ENCODE peak calls at places on chromosomes 2 and 18, in ten cellular contexts. A, O, I, Q, C, J, N, G, Z and L are unnamed samples.

GRCh38 chr2:42239811-42240210 is 70.7 kb downstream of the EML4 start:
- DNase-seq in A (no peak), O (no peak), I (no peak), Q (no peak), C (no peak), J (no peak), N (no peak), G (no peak), Z (no peak), L (no peak)

GRCh38 chr2:151544449-151544848 is 134.7 kb downstream of the RIF1 start:
- DNase-seq in A (no peak), O (no peak), I (no peak), Q (no peak), C (no peak), J (no peak), N (no peak), G (no peak), Z (peak; percentile 14), L (no peak)

GRCh38 chr2:105842555-105842954 is 97.8 kb downstream of the NCK2 start:
- DNase-seq in A (no peak), O (no peak), I (no peak), Q (no peak), C (no peak), J (no peak), N (no peak), G (no peak), Z (no peak), L (no peak)

GRCh38 chr2:39704540-39704939 is 38.8 kb downstream of the TMEM178A start:
- DNase-seq in A (no peak), O (no peak), I (no peak), Q (no peak), C (no peak), J (no peak), N (no peak), G (no peak), Z (no peak), L (no peak)

GRCh38 chr2:60285476-60286316 is 267.8 kb downstream of the BCL11A start:
- DNase-seq in A (no peak), O (no peak), I (no peak), Q (no peak), C (no peak), J (no peak), N (no peak), G (no peak), Z (no peak), L (no peak)

GRCh38 chr18:9637036-9637767 is 22.8 kb upstream of the PPP4R1 start:
- DNase-seq in A (no peak), O (no peak), I (peak; percentile 78), Q (no peak), C (no peak), J (no peak), N (no peak), G (no peak), Z (no peak), L (no peak)

GRCh38 chr2:241110607-241111442 is 8.7 kb upstream of the MTERF4 start:
- DNase-seq in A (no peak), O (peak; percentile 9), I (no peak), Q (no peak), C (no peak), J (no peak), N (no peak), G (no peak), Z (no peak), L (no peak)

GRCh38 chr2:150695441-150696135 is 208.1 kb upstream of the RND3 start:
- DNase-seq in A (no peak), O (no peak), I (no peak), Q (no peak), C (no peak), J (no peak), N (no peak), G (no peak), Z (no peak), L (no peak)

GRCh38 chr18:12990977-12991838 is at the start of gene CEP192:
- DNase-seq in A (peak; percentile 95), O (peak; percentile 99), I (peak; percentile 97), Q (peak; percentile 98), C (peak; percentile 99), J (peak; percentile 90), N (peak; percentile 94), G (peak; percentile 96), Z (peak; percentile 98), L (peak; percentile 98)

GRCh38 chr18:60196818-60197217 is 175.8 kb downstream of the MC4R start:
- DNase-seq in A (no peak), O (no peak), I (no peak), Q (no peak), C (no peak), J (no peak), N (no peak), G (no peak), Z (no peak), L (no peak)

GRCh38 chr2:178379162-178379664 is 71.8 kb downstream of the PRKRA start:
- DNase-seq in A (no peak), O (no peak), I (no peak), Q (no peak), C (no peak), J (no peak), N (no peak), G (no peak), Z (no peak), L (no peak)

GRCh38 chr2:232833830-232834229 is 36.2 kb upstream of the SNORC start:
- DNase-seq in A (no peak), O (no peak), I (no peak), Q (no peak), C (no peak), J (no peak), N (no peak), G (no peak), Z (no peak), L (no peak)

GRCh38 chr2:201680743-201681142 is 17.7 kb downstream of the MPP4 start:
- DNase-seq in A (no peak), O (peak; percentile 31), I (no peak), Q (no peak), C (no peak), J (no peak), N (no peak), G (no peak), Z (no peak), L (no peak)

GRCh38 chr2:898319-898718 is 52.3 kb upstream of the SNTG2 start:
- DNase-seq in A (no peak), O (peak; percentile 64), I (no peak), Q (no peak), C (no peak), J (no peak), N (no peak), G (no peak), Z (no peak), L (no peak)

GRCh38 chr2:68766378-68766845 is 31.8 kb downstream of the ARHGAP25 start:
- DNase-seq in A (no peak), O (peak; percentile 79), I (peak; percentile 67), Q (no peak), C (peak; percentile 94), J (peak; percentile 7), N (no peak), G (peak; percentile 55), Z (no peak), L (no peak)

GRCh38 chr2:50395510-50396300 is 636.2 kb downstream of the NRXN1 start:
- DNase-seq in A (no peak), O (no peak), I (no peak), Q (no peak), C (no peak), J (no peak), N (no peak), G (no peak), Z (no peak), L (no peak)

GRCh38 chr2:127516031-127516430 is 10.3 kb downstream of the IWS1 start:
- DNase-seq in A (no peak), O (no peak), I (peak; percentile 98), Q (peak; percentile 81), C (peak; percentile 77), J (no peak), N (no peak), G (no peak), Z (peak; percentile 66), L (no peak)

GRCh38 chr2:85438291-85439110 is 20.0 kb downstream of the SH2D6 start:
- DNase-seq in A (no peak), O (no peak), I (no peak), Q (no peak), C (peak; percentile 32), J (no peak), N (no peak), G (no peak), Z (no peak), L (no peak)

GRCh38 chr2:23164173-23164572 is 220.8 kb upstream of the KLHL29 start:
- DNase-seq in A (no peak), O (no peak), I (no peak), Q (no peak), C (no peak), J (no peak), N (no peak), G (no peak), Z (no peak), L (no peak)

GRCh38 chr18:50928551-50928950 is 39.3 kb upstream of the ELAC1 start:
- DNase-seq in A (no peak), O (no peak), I (peak; percentile 31), Q (no peak), C (no peak), J (no peak), N (no peak), G (no peak), Z (no peak), L (no peak)

GRCh38 chr2:205405752-205406151 is 276.5 kb upstream of the NRP2 start:
- DNase-seq in A (no peak), O (no peak), I (peak; percentile 92), Q (no peak), C (peak; percentile 86), J (no peak), N (no peak), G (no peak), Z (peak; percentile 87), L (no peak)